ENCODE peak calls at places on chromosomes 5 and 9, in four cellular contexts. T is choroid plexus epithelial cell, O is ovary, J is colonic mucosa. H is an unnamed sample.

GRCh38 chr9:115593587-115594091 is 475.7 kb upstream of the TNC start:
- DNase-seq in T (peak), O (no peak), J (no peak), H (peak)

GRCh38 chr9:14993061-14993800 is 83.0 kb upstream of the FREM1 start:
- DNase-seq in T (peak), O (peak), J (peak), H (peak)

GRCh38 chr5:36948041-36948440 is 71.5 kb downstream of the NIPBL start:
- DNase-seq in T (peak), O (no peak), J (no peak), H (peak)

GRCh38 chr5:180784497-180785097 is 18.0 kb downstream of the MGAT1 start:
- DNase-seq in T (peak), O (peak), J (peak), H (peak)

GRCh38 chr5:81904166-81904565 is 67.7 kb upstream of the ATG10 start:
- DNase-seq in T (no peak), O (no peak), J (no peak), H (no peak)

GRCh38 chr9:136160321-136160938 is 41.8 kb upstream of the TMEM250 start:
- DNase-seq in T (no peak), O (no peak), J (no peak), H (no peak)

GRCh38 chr9:90974643-90975245 is 173.1 kb downstream of the SYK start:
- DNase-seq in T (no peak), O (no peak), J (no peak), H (no peak)

GRCh38 chr5:36239370-36240293 is 2.1 kb downstream of the NADK2 start:
- DNase-seq in T (no peak), O (no peak), J (no peak), H (no peak)

GRCh38 chr9:136769710-136770191 is 5.4 kb upstream of the LCN15 start:
- DNase-seq in T (peak), O (peak), J (peak), H (no peak)

GRCh38 chr9:133463234-133463863 is 3.6 kb downstream of the CACFD1 start:
- DNase-seq in T (no peak), O (no peak), J (no peak), H (no peak)

GRCh38 chr9:33172256-33172678 is 5.1 kb upstream of the B4GALT1 start:
- DNase-seq in T (peak), O (no peak), J (no peak), H (peak)

GRCh38 chr9:28503573-28503972 is 930.3 kb upstream of the C9orf72 start:
- DNase-seq in T (no peak), O (no peak), J (no peak), H (no peak)

GRCh38 chr9:136138566-136138965 is 19.9 kb upstream of the TMEM250 start:
- DNase-seq in T (peak), O (no peak), J (peak), H (no peak)

GRCh38 chr5:38994329-38994927 is 79.8 kb downstream of the RICTOR start:
- DNase-seq in T (peak), O (no peak), J (peak), H (peak)

GRCh38 chr9:20754556-20754955 is 70.5 kb downstream of the FOCAD start:
- DNase-seq in T (peak), O (no peak), J (no peak), H (peak)

GRCh38 chr5:91319667-91320066 is 63.5 kb downstream of the ARRDC3 start:
- DNase-seq in T (no peak), O (no peak), J (no peak), H (no peak)

GRCh38 chr5:56638061-56638621 is 177.2 kb upstream of the MAP3K1 start:
- DNase-seq in T (no peak), O (no peak), J (no peak), H (no peak)

GRCh38 chr5:123460296-123460729 is 37.1 kb upstream of the CEP120 start:
- DNase-seq in T (peak), O (no peak), J (peak), H (no peak)

GRCh38 chr9:34866614-34867013 is 91.5 kb upstream of the PHF24 start:
- DNase-seq in T (no peak), O (no peak), J (no peak), H (no peak)

GRCh38 chr9:103755986-103756385 is 338.1 kb upstream of the SMC2 start:
- DNase-seq in T (no peak), O (no peak), J (no peak), H (no peak)

GRCh38 chr5:96572864-96573512 is 89.2 kb upstream of the CAST start:
- DNase-seq in T (peak), O (no peak), J (no peak), H (peak)

GRCh38 chr9:117543089-117543488 is 128.2 kb upstream of the ASTN2 start:
- DNase-seq in T (no peak), O (no peak), J (no peak), H (no peak)

GRCh38 chr5:140595538-140595937 is 30.9 kb downstream of the SLC35A4 start:
- DNase-seq in T (no peak), O (no peak), J (peak), H (no peak)

GRCh38 chr5:134103998-134104612 is 10.4 kb upstream of the TCF7 start:
- DNase-seq in T (no peak), O (no peak), J (no peak), H (no peak)

GRCh38 chr5:170533383-170533782 is 29.6 kb downstream of the KCNIP1 start:
- DNase-seq in T (no peak), O (no peak), J (no peak), H (no peak)

GRCh38 chr5:173412566-173412965 is 84.4 kb upstream of the STC2 start:
- DNase-seq in T (no peak), O (no peak), J (no peak), H (no peak)

GRCh38 chr5:40834849-40835787 is at the start of gene RPL37:
- DNase-seq in T (peak), O (peak), J (peak), H (peak)

GRCh38 chr9:71490810-71491209 is 277.5 kb downstream of the CEMIP2 start:
- DNase-seq in T (peak), O (no peak), J (no peak), H (no peak)

GRCh38 chr9:34328500-34328982 is 527 bp downstream of the KIF24 start:
- DNase-seq in T (no peak), O (no peak), J (peak), H (peak)

GRCh38 chr5:78779771-78780616 is 131.4 kb upstream of the LHFPL2 start:
- DNase-seq in T (peak), O (no peak), J (no peak), H (peak)

GRCh38 chr5:155978805-155979204 is 348.2 kb upstream of the SGCD start:
- DNase-seq in T (no peak), O (no peak), J (no peak), H (no peak)

GRCh38 chr9:98866435-98867108 is 59.1 kb downstream of the GALNT12 start:
- DNase-seq in T (no peak), O (no peak), J (no peak), H (peak)

GRCh38 chr9:134427153-134427782 is 101.0 kb downstream of the RXRA start:
- DNase-seq in T (no peak), O (no peak), J (no peak), H (no peak)

GRCh38 chr5:16894236-16895057 is 41.6 kb downstream of the MYO10 start:
- DNase-seq in T (peak), O (no peak), J (peak), H (peak)

GRCh38 chr5:133607451-133607850 is 4.9 kb downstream of the FSTL4 start:
- DNase-seq in T (no peak), O (no peak), J (no peak), H (no peak)

DNA sequence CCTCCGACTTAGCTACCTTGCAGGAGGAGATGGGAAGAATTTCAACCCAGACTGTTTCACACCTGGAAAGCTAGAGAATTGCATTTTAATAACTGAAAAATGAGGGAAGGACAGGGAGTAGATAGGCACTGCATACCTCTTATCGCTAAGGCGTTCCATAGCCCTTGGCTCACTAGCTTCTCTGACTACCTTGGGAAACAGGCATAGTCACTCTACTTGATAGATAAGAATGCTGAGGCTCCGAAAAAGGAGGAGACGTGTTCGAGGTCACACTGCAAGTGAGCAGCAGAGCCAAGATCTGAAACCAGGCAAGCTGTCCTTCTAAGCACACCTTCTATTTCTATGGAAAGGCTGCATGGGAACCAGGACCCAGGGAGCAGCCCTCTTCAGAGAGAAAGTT is 168.9 kb downstream of the CRB2 start:
- DNase-seq in T (no peak), O (no peak), J (no peak), H (no peak)
- TF ChIP-seq CTCF in T (no peak), O (no peak), J (no peak), H (no peak)

GRCh38 chr5:151686673-151687378 is at the start of gene SPARC:
- DNase-seq in T (peak), O (peak), J (peak), H (peak)
- H3K4me3 ChIP-seq in T (peak), O (peak), J (peak), H (peak)

GRCh38 chr9:128122809-128123175 is 4.7 kb downstream of the PTGES2 start:
- DNase-seq in T (no peak), O (no peak), J (no peak), H (no peak)

GRCh38 chr9:128124451-128124850 is 3.1 kb downstream of the PTGES2 start:
- DNase-seq in T (no peak), O (no peak), J (no peak), H (no peak)

GRCh38 chr9:128125575-128126354 is 1.8 kb downstream of the PTGES2 start:
- DNase-seq in T (peak), O (no peak), J (no peak), H (peak)

GRCh38 chr9:128123451-128124080 is 4.0 kb downstream of the PTGES2 start:
- DNase-seq in T (no peak), O (no peak), J (no peak), H (no peak)

DNA sequence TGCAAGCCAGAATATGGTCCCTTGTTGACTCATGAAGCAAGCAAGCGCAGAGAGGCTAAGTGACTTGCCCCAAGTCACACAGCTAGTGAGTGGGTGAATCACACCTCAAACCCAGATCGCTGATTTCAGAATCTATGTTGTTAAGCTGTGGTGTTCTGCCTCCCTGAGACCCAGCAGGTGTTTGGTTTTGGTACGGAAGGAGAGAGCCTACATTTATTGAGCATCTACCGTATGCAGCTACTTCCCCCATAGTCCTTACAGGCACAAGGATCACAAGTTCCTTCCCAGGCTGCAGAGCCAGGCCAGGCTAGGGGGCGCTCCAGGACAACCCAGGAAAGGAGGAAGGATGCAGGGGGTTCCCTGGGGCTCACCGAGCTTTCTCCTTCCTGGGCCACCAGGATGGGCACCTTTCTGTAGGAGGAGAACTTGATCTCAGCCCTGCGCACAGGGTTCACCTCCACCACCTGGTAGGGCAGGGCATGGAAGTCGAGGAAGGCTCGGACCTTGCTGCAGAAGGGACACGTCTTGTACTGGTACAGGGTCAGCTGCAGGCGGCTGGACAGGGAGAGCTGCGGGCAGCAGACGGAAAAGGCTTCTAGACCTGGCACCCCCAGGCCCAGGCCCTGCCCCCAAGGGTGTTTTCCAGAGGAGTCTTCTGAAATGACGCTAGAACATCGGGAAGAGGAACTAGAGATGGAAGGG is 2.5 kb downstream of the PTGES2 start:
- DNase-seq in T (peak), O (peak), J (peak), H (peak)
- TF ChIP-seq CTCF in T (peak), O (no peak), J (peak), H (peak)

GRCh38 chr5:43041131-43041668 is 1.1 kb upstream of the ANXA2R start:
- DNase-seq in T (no peak), O (peak), J (peak), H (no peak)
- H3K4me3 ChIP-seq in T (peak), O (peak), J (peak), H (peak)

GRCh38 chr5:7849531-7850240 is 1.2 kb downstream of the CFAP90 start:
- DNase-seq in T (no peak), O (peak), J (no peak), H (no peak)
- TF ChIP-seq CTCF in T (peak), O (no peak), J (no peak), H (no peak)